ENCODE peak calls at places on chromosomes 16 and 17, in seven cellular contexts. L, P, F, D, Z, W and J are unnamed samples.

GRCh38 chr16:10849736-10850477 is 27.1 kb upstream of the CIITA start:
- DNase-seq in L (no peak), P (no peak), F (no peak), D (no peak), Z (no peak), W (no peak), J (no peak)

GRCh38 chr17:61065263-61065773 is 334.3 kb upstream of the TBX2 start:
- DNase-seq in L (no peak), P (peak), F (no peak), D (peak), Z (peak), W (no peak), J (no peak)

GRCh38 chr17:70054961-70055360 is 20.1 kb upstream of the KCNJ16 start:
- DNase-seq in L (no peak), P (no peak), F (no peak), D (no peak), Z (no peak), W (no peak), J (no peak)

GRCh38 chr17:47276868-47277267 is 23.2 kb downstream of the ITGB3 start:
- DNase-seq in L (peak), P (no peak), F (no peak), D (peak), Z (peak), W (peak), J (peak)

GRCh38 chr17:36755586-36755985 is 154.2 kb downstream of the MRM1 start:
- DNase-seq in L (no peak), P (no peak), F (peak), D (no peak), Z (peak), W (no peak), J (peak)

GRCh38 chr16:49615606-49616005 is 240.3 kb downstream of the ZNF423 start:
- DNase-seq in L (no peak), P (no peak), F (no peak), D (no peak), Z (no peak), W (no peak), J (no peak)

GRCh38 chr16:88466175-88466862 is 13.2 kb downstream of the ZFPM1 start:
- DNase-seq in L (no peak), P (no peak), F (no peak), D (no peak), Z (no peak), W (no peak), J (no peak)

GRCh38 chr16:22386976-22387375 is 12.6 kb upstream of the CDR2 start:
- DNase-seq in L (no peak), P (peak), F (no peak), D (peak), Z (peak), W (peak), J (no peak)

GRCh38 chr17:49567871-49568694 is 7.6 kb upstream of the NXPH3 start:
- DNase-seq in L (peak), P (peak), F (peak), D (no peak), Z (peak), W (no peak), J (peak)

GRCh38 chr16:75181630-75182029 is 25.3 kb downstream of the CTRB2 start:
- DNase-seq in L (no peak), P (no peak), F (no peak), D (no peak), Z (no peak), W (no peak), J (no peak)

GRCh38 chr17:68431661-68432071 is 25.6 kb downstream of the WIPI1 start:
- DNase-seq in L (no peak), P (peak), F (peak), D (no peak), Z (peak), W (no peak), J (peak)

GRCh38 chr16:82195917-82196494 is 26.0 kb upstream of the MPHOSPH6 start:
- DNase-seq in L (no peak), P (no peak), F (no peak), D (no peak), Z (peak), W (peak), J (no peak)

GRCh38 chr16:58098207-58099096 is 30.7 kb downstream of the CFAP20 start:
- DNase-seq in L (no peak), P (peak), F (no peak), D (no peak), Z (peak), W (no peak), J (peak)

GRCh38 chr16:22001591-22001990 is 675 bp upstream of the PDZD9 start:
- DNase-seq in L (no peak), P (peak), F (no peak), D (no peak), Z (peak), W (no peak), J (no peak)

GRCh38 chr16:27305342-27305741 is 8.4 kb upstream of the IL4R start:
- DNase-seq in L (no peak), P (no peak), F (no peak), D (no peak), Z (no peak), W (no peak), J (no peak)

GRCh38 chr16:54289242-54290051 is 2.9 kb upstream of the IRX3 start:
- DNase-seq in L (no peak), P (peak), F (no peak), D (no peak), Z (peak), W (no peak), J (no peak)

GRCh38 chr16:9612267-9612666 is 520.8 kb downstream of the HAPSTR1 start:
- DNase-seq in L (no peak), P (no peak), F (no peak), D (no peak), Z (peak), W (no peak), J (no peak)